ENCODE peak calls at places on chromosomes 5 and 9, in six cellular contexts. H is mesendoderm; C is OCI-M1; K is small intestine; R is stimulated activated CD8-positive, alpha-beta memory T cell treated with anti-CD3 and anti-CD28 coated beads, Interleukin-2, amount 100 ng/mL, for 1 hour; G is NCI-H460. T is an unnamed sample.

GRCh38 chr9:75826292-75826691 is 64.2 kb upstream of the PCSK5 start:
- DNase-seq in H (no peak), K (peak), R (no peak), C (peak), G (no peak), T (no peak)

GRCh38 chr5:68834486-68834885 is 259.3 kb upstream of the SLC30A5 start:
- DNase-seq in C (no peak), K (no peak), H (no peak), G (no peak), R (no peak), T (no peak)

GRCh38 chr5:1521671-1522600 is 1.8 kb downstream of the LPCAT1 start:
- DNase-seq in G (no peak), R (no peak), H (peak), C (no peak), K (no peak), T (peak)

GRCh38 chr9:30348904-30349303 is 2035.5 kb upstream of the ACO1 start:
- DNase-seq in C (no peak), G (no peak), R (no peak), H (no peak), K (no peak), T (no peak)

GRCh38 chr9:71916834-71917534 is 5.5 kb downstream of the C9orf85 start:
- DNase-seq in C (peak), G (no peak), R (no peak), K (peak), H (no peak), T (no peak)

GRCh38 chr9:84670801-84671153 is 1.2 kb downstream of the NTRK2 start:
- DNase-seq in H (no peak), G (no peak), R (no peak), K (no peak), C (no peak), T (no peak)

GRCh38 chr5:16456103-16456832 is 9.3 kb downstream of the ZNF622 start:
- DNase-seq in G (peak), C (peak), R (no peak), K (peak), H (peak), T (peak)

GRCh38 chr9:13111778-13112177 is 167.7 kb downstream of the MPDZ start:
- DNase-seq in K (no peak), G (no peak), R (no peak), C (no peak), H (no peak), T (no peak)

GRCh38 chr5:38607396-38607795 is 51.0 kb upstream of the LIFR start:
- DNase-seq in C (peak), K (no peak), H (no peak), R (no peak), G (peak), T (no peak)

GRCh38 chr5:157464518-157465171 is 4.6 kb downstream of the NIPAL4 start:
- DNase-seq in G (peak), H (peak), C (peak), K (no peak), R (no peak), T (peak)

GRCh38 chr5:80255425-80255751 is 460 bp downstream of the SERINC5 start:
- DNase-seq in C (peak), K (peak), H (peak), G (peak), R (no peak), T (peak)

GRCh38 chr9:114001794-114002261 is 76.3 kb downstream of the AMBP start:
- DNase-seq in G (no peak), R (no peak), K (no peak), H (no peak), C (no peak), T (peak)

GRCh38 chr9:74498616-74499095 is 1.5 kb downstream of the RORB start:
- DNase-seq in H (peak), K (no peak), C (no peak), R (no peak), G (no peak), T (no peak)

GRCh38 chr5:158154226-158155005 is 295.5 kb upstream of the CLINT1 start:
- DNase-seq in R (no peak), G (no peak), K (no peak), H (no peak), C (no peak), T (no peak)

GRCh38 chr5:3116366-3116765 is 364.9 kb upstream of the IRX2 start:
- DNase-seq in R (no peak), K (no peak), C (no peak), G (no peak), H (peak), T (peak)

GRCh38 chr5:80128129-80128528 is 93.0 kb downstream of the THBS4 start:
- DNase-seq in H (peak), K (no peak), G (no peak), C (no peak), R (no peak), T (no peak)

GRCh38 chr9:116763665-116764064 is 76.6 kb downstream of the TRIM32 start:
- DNase-seq in C (no peak), H (no peak), R (no peak), K (no peak), G (no peak), T (no peak)

GRCh38 chr9:70340572-70340971 is 73.9 kb downstream of the KLF9 start:
- DNase-seq in R (no peak), C (peak), H (no peak), G (peak), K (peak), T (no peak)

GRCh38 chr9:35951736-35952135 is 6.2 kb downstream of the OR2S2 start:
- DNase-seq in R (no peak), G (no peak), K (no peak), C (no peak), H (peak), T (no peak)

GRCh38 chr9:96015876-96016686 is 140.6 kb downstream of the ERCC6L2 start:
- DNase-seq in H (no peak), R (no peak), K (peak), G (no peak), C (peak), T (no peak)

GRCh38 chr9:13567833-13568232 is 288.3 kb upstream of the MPDZ start:
- DNase-seq in R (no peak), K (no peak), H (no peak), G (no peak), C (no peak), T (no peak)

GRCh38 chr9:136327313-136327971 is at the start of gene GPSM1:
- DNase-seq in K (no peak), G (no peak), R (no peak), H (no peak), C (peak), T (peak)

GRCh38 chr5:35815089-35815936 is 41.4 kb upstream of the IL7R start:
- DNase-seq in K (peak), C (peak), H (peak), R (no peak), G (no peak), T (peak)

GRCh38 chr9:136527721-136528710 is 17.8 kb downstream of the NOTCH1 start:
- DNase-seq in H (no peak), C (no peak), G (no peak), K (peak), R (no peak), T (peak)

GRCh38 chr9:35515766-35516165 is 25.9 kb downstream of the RUSC2 start:
- DNase-seq in H (peak), C (no peak), G (no peak), K (no peak), R (no peak), T (no peak)

GRCh38 chr9:133619791-133620190 is 10.6 kb upstream of the FAM163B start:
- DNase-seq in K (peak), H (no peak), G (no peak), R (peak), C (peak), T (no peak)

GRCh38 chr9:95627802-95628201 is 111.0 kb upstream of the PTCH1 start:
- DNase-seq in K (no peak), G (no peak), H (peak), R (no peak), C (no peak), T (no peak)

GRCh38 chr5:37665272-37665671 is 174.6 kb downstream of the GDNF start:
- DNase-seq in G (no peak), R (no peak), C (no peak), H (no peak), K (no peak), T (no peak)

GRCh38 chr9:100919526-100919925 is 109.0 kb upstream of the PLPPR1 start:
- DNase-seq in G (no peak), H (no peak), K (no peak), R (no peak), C (no peak), T (no peak)

GRCh38 chr9:117160254-117160653 is 254.6 kb downstream of the ASTN2 start:
- DNase-seq in K (no peak), R (no peak), H (peak), C (no peak), G (no peak), T (peak)